ENCODE peak calls at places on chromosomes 1 and 21, in seven cellular contexts. H is neural progenitor cell, W is GM23248, K is GM23338, V is HCT116, B is PC-3, U is MM.1S. C is an unnamed sample.

GRCh38 chr1:92362970-92363369 is 64.1 kb downstream of the RPAP2 start:
- DNase-seq in K (no peak), B (no peak), V (no peak), H (no peak), U (no peak), W (no peak), C (no peak)

GRCh38 chr21:42107881-42108553 is 36.9 kb downstream of the UMODL1 start:
- DNase-seq in U (peak; percentile 100), W (peak; percentile 70), B (peak; percentile 81), H (peak; percentile 81), V (no peak), K (peak; percentile 75), C (peak; percentile 88)

GRCh38 chr1:85322655-85323054 is 46.2 kb upstream of the BCL10 start:
- DNase-seq in K (no peak), H (no peak), V (no peak), U (no peak), B (peak; percentile 52), W (peak; percentile 71), C (no peak)

GRCh38 chr1:24827737-24828136 is 82.5 kb downstream of the CLIC4 start:
- DNase-seq in B (no peak), V (no peak), U (no peak), W (no peak), K (no peak), H (no peak), C (no peak)

GRCh38 chr1:26378879-26379251 is 6.3 kb upstream of the ZNF683 start:
- DNase-seq in W (no peak), B (no peak), K (no peak), H (no peak), V (no peak), U (no peak), C (no peak)

GRCh38 chr1:174023438-174023837 is 1.3 kb upstream of the RC3H1 start:
- DNase-seq in U (no peak), W (peak; percentile 33), H (peak; percentile 80), K (peak; percentile 74), B (peak; percentile 59), V (peak; percentile 50), C (peak; percentile 69)

GRCh38 chr21:25925064-25925463 is 190.3 kb downstream of the GABPA start:
- DNase-seq in V (no peak), K (no peak), B (no peak), W (no peak), H (no peak), U (no peak), C (no peak)

GRCh38 chr1:148160421-148161251 is 8.6 kb upstream of the NBPF11 start:
- DNase-seq in H (no peak), U (no peak), B (no peak), W (peak; percentile 20), V (no peak), K (peak; percentile 3), C (no peak)

GRCh38 chr1:40786171-40786994 is 2.8 kb downstream of the KCNQ4 start:
- DNase-seq in K (no peak), B (no peak), U (no peak), W (no peak), V (no peak), H (no peak), C (no peak)

GRCh38 chr1:14413809-14414208 is 184.7 kb upstream of the KAZN start:
- DNase-seq in B (peak; percentile 68), V (no peak), W (peak; percentile 46), H (no peak), K (no peak), U (no peak), C (no peak)

GRCh38 chr1:18761948-18762905 is 97.2 kb downstream of the TAS1R2 start:
- DNase-seq in U (no peak), H (no peak), V (no peak), W (no peak), K (no peak), B (no peak), C (no peak)

GRCh38 chr1:218377143-218377660 is 32.1 kb downstream of the TGFB2 start:
- DNase-seq in H (no peak), W (peak; percentile 93), K (no peak), V (peak; percentile 76), B (peak; percentile 100), U (peak; percentile 86), C (no peak)

GRCh38 chr1:10621906-10622305 is 147.2 kb downstream of the PEX14 start:
- DNase-seq in U (no peak), K (no peak), B (no peak), H (no peak), W (no peak), V (no peak), C (no peak)

GRCh38 chr1:158203693-158204457 is 23.2 kb downstream of the CD1D start:
- DNase-seq in K (peak; percentile 85), W (peak; percentile 75), V (peak; percentile 69), H (peak; percentile 76), U (peak; percentile 54), B (peak; percentile 80), C (peak; percentile 77)

GRCh38 chr1:196660912-196661311 is 9.1 kb downstream of the CFH start:
- DNase-seq in H (peak; percentile 57), K (peak; percentile 73), V (peak; percentile 23), U (peak; percentile 41), B (peak; percentile 47), W (peak; percentile 68), C (peak; percentile 49)

GRCh38 chr1:196667131-196667530 is 15.3 kb downstream of the CFH start:
- DNase-seq in W (peak; percentile 29), H (no peak), V (no peak), U (no peak), B (no peak), K (no peak), C (no peak)

GRCh38 chr1:196659471-196659870 is 7.6 kb downstream of the CFH start:
- DNase-seq in K (no peak), U (no peak), W (no peak), H (no peak), B (no peak), V (no peak), C (no peak)

GRCh38 chr1:196660272-196660671 is 8.4 kb downstream of the CFH start:
- DNase-seq in H (no peak), V (no peak), B (no peak), K (no peak), W (no peak), U (no peak), C (no peak)

GRCh38 chr1:196661345-196661744 is 9.5 kb downstream of the CFH start:
- DNase-seq in K (no peak), U (no peak), H (no peak), B (no peak), W (no peak), V (no peak), C (no peak)
- TF ChIP-seq EZH2 in K (no peak), U (no peak), H (no peak), B (no peak), W (no peak), V (no peak), C (no peak)

GRCh38 chr1:55426156-55426555 is 211.0 kb upstream of the USP24 start:
- DNase-seq in V (no peak), W (no peak), U (no peak), B (no peak), H (no peak), K (no peak), C (no peak)

GRCh38 chr1:55426619-55427018 is 211.5 kb upstream of the USP24 start:
- DNase-seq in H (no peak), W (no peak), B (peak; percentile 24), K (no peak), V (no peak), U (no peak), C (peak; percentile 32)

GRCh38 chr1:55428236-55428635 is 213.1 kb upstream of the USP24 start:
- DNase-seq in K (no peak), W (no peak), V (no peak), B (no peak), H (no peak), U (no peak), C (no peak)

GRCh38 chr1:55427576-55427975 is 212.4 kb upstream of the USP24 start:
- DNase-seq in B (no peak), K (no peak), V (no peak), H (no peak), U (no peak), W (no peak), C (no peak)

GRCh38 chr1:55428944-55429931 is 214.1 kb upstream of the USP24 start:
- DNase-seq in U (no peak), V (peak; percentile 100), B (peak; percentile 99), W (peak; percentile 95), H (no peak), K (peak; percentile 7), C (peak; percentile 91)
- TF ChIP-seq EZH2phosphoT487 in U (no peak), V (no peak), B (no peak), W (no peak), H (no peak), K (no peak), C (no peak)

DNA sequence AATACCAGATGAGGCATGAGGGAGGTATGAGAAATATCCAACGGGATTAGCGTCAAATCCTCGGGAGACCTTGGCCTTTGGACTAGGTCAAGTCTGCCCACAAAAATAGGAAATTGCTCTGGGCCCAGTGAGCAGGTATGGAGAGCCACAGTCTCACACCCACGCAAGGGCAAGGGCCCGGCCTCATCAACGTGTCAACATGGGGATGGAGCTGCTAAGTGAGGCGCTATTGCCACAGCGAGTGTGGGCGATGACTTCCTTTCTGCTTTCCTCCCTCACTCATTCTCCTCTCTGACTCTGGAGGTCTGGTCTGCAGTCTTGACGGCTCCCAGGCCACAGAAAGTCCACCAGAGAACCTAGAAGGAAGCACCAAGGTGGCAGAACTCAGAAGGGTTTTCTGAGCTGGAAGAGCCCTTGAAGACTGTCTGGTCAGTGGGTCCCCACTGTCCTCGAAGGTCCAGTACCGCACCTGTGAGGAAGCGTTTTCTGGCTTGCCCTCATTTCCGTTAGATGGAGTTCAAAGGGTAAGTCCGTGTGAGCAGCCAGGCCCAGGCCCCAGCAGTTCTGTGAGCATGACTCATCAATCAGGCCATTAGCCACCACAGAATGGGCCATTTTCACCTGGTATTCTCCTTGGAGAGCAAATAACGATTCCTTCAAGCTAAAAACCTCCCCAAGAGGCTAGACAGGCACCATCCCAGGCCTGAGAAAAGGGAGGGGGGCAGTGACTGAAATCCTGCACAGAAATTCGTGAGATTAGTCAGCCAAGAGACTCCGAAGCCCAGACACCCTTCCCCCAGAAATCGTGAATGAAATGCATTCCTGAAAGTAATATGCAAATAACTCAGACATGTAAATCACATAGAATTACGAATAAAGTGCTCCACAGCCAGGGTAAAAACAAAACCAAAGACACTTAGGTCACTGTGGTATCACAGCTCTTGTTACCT is 66.2 kb downstream of the BCAR3 start:
- DNase-seq in W (peak; percentile 89), H (no peak), K (peak; percentile 76), B (peak; percentile 47), V (no peak), U (no peak), C (peak; percentile 40)
- H3K79me2 ChIP-seq in W (peaks cover 88% of the 10 kb centered on the region), H (peaks cover 3% of the 10 kb centered on the region), K (peaks cover 10% of the 10 kb centered on the region), B (peaks cover 100% of the 10 kb centered on the region), V (peaks cover 98% of the 10 kb centered on the region), U (no peaks in the 10 kb centered on the region), C (peaks cover 61% of the 10 kb centered on the region)

GRCh38 chr1:168345939-168346338 is 65.3 kb downstream of the TBX19 start:
- DNase-seq in H (no peak), U (no peak), K (no peak), W (no peak), V (no peak), B (no peak), C (no peak)

GRCh38 chr1:168340796-168341510 is 60.3 kb downstream of the TBX19 start:
- DNase-seq in B (no peak), V (no peak), K (no peak), H (no peak), U (peak; percentile 92), W (peak; percentile 7), C (no peak)

GRCh38 chr1:168342572-168343280 is 62.0 kb downstream of the TBX19 start:
- DNase-seq in V (peak; percentile 82), B (peak; percentile 92), U (peak; percentile 94), W (peak; percentile 94), H (peak; percentile 87), K (peak; percentile 91), C (peak; percentile 92)

GRCh38 chr1:168341576-168341975 is 60.9 kb downstream of the TBX19 start:
- DNase-seq in B (peak; percentile 59), W (peak; percentile 73), K (no peak), V (no peak), U (peak; percentile 36), H (no peak), C (no peak)

GRCh38 chr1:168343566-168343965 is 62.9 kb downstream of the TBX19 start:
- DNase-seq in H (no peak), W (peak; percentile 22), B (peak; percentile 34), K (peak; percentile 16), U (peak; percentile 43), V (no peak), C (no peak)
- TF ChIP-seq EZH2 in H (no peak), W (no peak), B (no peak), K (no peak), U (no peak), V (no peak), C (no peak)

C was measured in hepatocyte.